ENCODE peak calls at places on chromosomes 11 and 22, in six cellular contexts. Z, B, G, F, W and P are unnamed samples.

GRCh38 chr22:38501797-38502672 is 4.1 kb downstream of the DDX17 start:
- DNase-seq in F (no peak), W (no peak), Z (no peak), B (no peak), G (no peak), P (no peak)

GRCh38 chr11:130679247-130679646 is 230.8 kb downstream of the ADAMTS15 start:
- DNase-seq in Z (no peak), G (no peak), W (no peak), B (no peak), F (no peak), P (no peak)

GRCh38 chr22:27252282-27253049 is 549.1 kb downstream of the MN1 start:
- DNase-seq in B (peak), F (peak), Z (no peak), G (peak), W (peak), P (peak)

GRCh38 chr11:87030458-87031054 is 7.2 kb upstream of the TMEM135 start:
- DNase-seq in F (peak), B (peak), G (no peak), W (no peak), Z (no peak), P (no peak)

GRCh38 chr11:27158763-27159679 is 118.4 kb downstream of the BBOX1 start:
- DNase-seq in G (peak), W (peak), F (peak), Z (peak), B (peak), P (peak)

GRCh38 chr11:1531961-1532586 is 40.0 kb downstream of the DUSP8 start:
- DNase-seq in G (peak), B (no peak), W (peak), F (peak), Z (no peak), P (peak)

GRCh38 chr22:16917144-16918003 is 90.6 kb downstream of the GAB4 start:
- DNase-seq in B (peak), F (peak), G (peak), W (peak), Z (peak), P (peak)

GRCh38 chr11:120871924-120872323 is 152.0 kb upstream of the TBCEL start:
- DNase-seq in W (no peak), B (no peak), Z (no peak), F (no peak), G (no peak), P (no peak)

GRCh38 chr11:62001450-62002178 is 34.2 kb upstream of the FTH1 start:
- DNase-seq in B (no peak), Z (no peak), G (no peak), W (no peak), F (peak), P (peak)

GRCh38 chr22:22400099-22400498 is 108.4 kb downstream of the ZNF280B start:
- DNase-seq in Z (no peak), W (no peak), F (no peak), G (no peak), B (no peak), P (no peak)

GRCh38 chr11:62573006-62573591 is 592 bp downstream of the EEF1G start:
- DNase-seq in F (peak), B (no peak), W (no peak), Z (no peak), G (peak), P (no peak)

GRCh38 chr22:48055827-48056226 is 1293.4 kb downstream of the TBC1D22A start:
- DNase-seq in B (no peak), W (no peak), F (no peak), Z (no peak), G (no peak), P (no peak)

GRCh38 chr11:108486331-108486730 is 11.9 kb downstream of the POGLUT3 start:
- DNase-seq in B (no peak), G (no peak), W (no peak), F (no peak), Z (no peak), P (no peak)

GRCh38 chr11:14234446-14234845 is 124.5 kb downstream of the RRAS2 start:
- DNase-seq in F (no peak), B (no peak), Z (no peak), W (no peak), G (no peak), P (no peak)

GRCh38 chr11:63847363-63847762 is 8.5 kb downstream of the MARK2 start:
- DNase-seq in Z (no peak), W (no peak), B (no peak), G (peak), F (no peak), P (no peak)

GRCh38 chr11:119590651-119591308 is 138.2 kb downstream of the NECTIN1 start:
- DNase-seq in W (no peak), B (no peak), Z (no peak), F (no peak), G (peak), P (no peak)

GRCh38 chr11:68327586-68328370 is 15.4 kb downstream of the LRP5 start:
- DNase-seq in Z (no peak), W (no peak), G (no peak), B (no peak), F (no peak), P (no peak)

GRCh38 chr22:37197451-37198289 is 9.6 kb upstream of the C1QTNF6 start:
- DNase-seq in W (peak), Z (no peak), B (peak), F (peak), G (peak), P (peak)

GRCh38 chr11:121191787-121192186 is 90.7 kb downstream of the TECTA start:
- DNase-seq in G (no peak), Z (no peak), F (no peak), B (no peak), W (no peak), P (no peak)

GRCh38 chr11:121650520-121651266 is 197.9 kb upstream of the SORL1-AS1 start:
- DNase-seq in G (no peak), B (no peak), F (no peak), W (no peak), Z (no peak), P (no peak)

GRCh38 chr11:119975561-119976152 is 162.3 kb downstream of the TRIM29 start:
- DNase-seq in B (no peak), F (no peak), W (no peak), G (no peak), Z (peak), P (no peak)

GRCh38 chr22:27680636-27681035 is 120.9 kb downstream of the MN1 start:
- DNase-seq in G (no peak), F (no peak), Z (no peak), B (no peak), W (no peak), P (no peak)

GRCh38 chr11:75208444-75208843 is 32.1 kb upstream of the TPBGL start:
- DNase-seq in G (no peak), Z (no peak), F (no peak), W (no peak), B (no peak), P (no peak)

GRCh38 chr11:75219869-75220268 is 20.7 kb upstream of the TPBGL start:
- DNase-seq in W (no peak), G (no peak), B (no peak), F (no peak), Z (no peak), P (no peak)

GRCh38 chr11:75214843-75215242 is 25.7 kb upstream of the TPBGL start:
- DNase-seq in F (no peak), W (no peak), B (no peak), Z (no peak), G (no peak), P (no peak)

GRCh38 chr11:75212463-75212862 is 28.1 kb upstream of the TPBGL start:
- DNase-seq in G (no peak), B (no peak), W (no peak), Z (peak), F (no peak), P (no peak)

DNA sequence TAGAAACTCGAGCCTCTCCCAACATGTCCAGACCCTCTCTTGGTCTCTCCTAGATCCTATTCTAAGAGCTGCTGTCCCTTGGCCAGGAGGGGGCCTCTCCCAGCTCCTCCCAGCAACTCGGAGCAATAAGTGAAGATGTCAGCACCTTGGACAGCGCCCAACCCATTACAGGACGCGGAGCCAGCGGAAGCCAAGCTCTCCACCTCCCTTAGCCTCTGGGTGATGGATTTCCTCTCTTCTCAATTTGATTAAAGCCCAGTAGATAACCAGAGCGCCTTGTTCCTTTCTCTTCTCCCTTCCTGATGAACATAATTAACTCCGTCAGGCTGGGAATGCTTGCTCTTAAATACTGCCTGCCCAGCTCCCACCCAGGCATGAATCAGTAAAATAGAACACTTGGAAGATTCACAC is 26.2 kb upstream of the TPBGL start:
- DNase-seq in G (peak), W (peak), Z (peak), B (peak), F (peak), P (peak)
- TF ChIP-seq CTCF in G (peak), W (no peak), Z (peak), B (peak), F (peak), P (peak)

DNA sequence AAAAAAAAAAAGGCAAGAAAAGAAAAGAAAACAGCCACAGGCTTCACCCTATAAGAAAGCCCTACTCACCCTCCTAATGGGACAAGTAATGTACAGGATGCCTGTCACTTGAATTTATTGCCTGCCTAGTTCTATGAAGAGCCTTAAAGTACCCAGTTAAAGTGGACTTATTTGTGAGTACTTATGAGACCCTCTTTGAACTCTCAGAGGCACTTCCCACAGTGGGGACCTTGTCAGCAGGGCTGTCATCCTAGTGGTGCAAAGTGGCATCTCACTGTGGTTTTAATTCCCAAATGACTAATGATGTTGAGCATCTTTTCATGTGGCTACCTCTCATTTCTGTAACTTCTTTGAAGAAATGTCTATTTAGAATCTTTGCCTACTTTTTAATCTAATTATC is 41.8 kb upstream of the BARX2 start:
- DNase-seq in B (no peak), W (no peak), F (no peak), G (no peak), Z (no peak), P (no peak)
- TF ChIP-seq CTCF in B (no peak), W (no peak), F (peak), G (no peak), Z (no peak), P (peak)

GRCh38 chr11:124329787-124330478 is 9.9 kb upstream of the OR8D2 start:
- DNase-seq in Z (no peak), W (no peak), B (peak), F (peak), G (no peak), P (peak)
- TF ChIP-seq CTCF in Z (no peak), W (no peak), B (peak), F (no peak), G (no peak), P (peak)

DNA sequence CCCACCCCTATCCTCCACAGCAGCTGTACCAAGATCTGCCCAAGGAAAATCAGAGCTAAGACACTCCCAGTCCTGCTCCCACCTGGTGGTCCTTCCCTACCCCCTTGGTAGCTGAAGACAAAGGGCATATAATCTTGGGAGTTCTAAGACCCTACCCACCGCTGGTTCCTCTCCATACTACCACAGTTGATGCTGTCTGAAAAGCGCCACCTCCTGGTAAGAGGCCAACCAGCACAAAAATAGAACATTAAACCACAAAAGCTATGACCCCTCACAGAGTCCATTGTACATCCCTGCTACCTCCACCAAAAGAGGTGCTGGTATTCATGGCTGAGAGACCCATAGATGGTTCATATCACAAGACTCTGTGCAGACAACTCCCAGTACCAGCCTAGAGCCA is 161.5 kb upstream of the ARHGAP42 start:
- DNase-seq in G (no peak), Z (peak), F (peak), B (no peak), W (no peak), P (no peak)
- TF ChIP-seq CTCF in G (no peak), Z (peak), F (peak), B (peak), W (no peak), P (no peak)

DNA sequence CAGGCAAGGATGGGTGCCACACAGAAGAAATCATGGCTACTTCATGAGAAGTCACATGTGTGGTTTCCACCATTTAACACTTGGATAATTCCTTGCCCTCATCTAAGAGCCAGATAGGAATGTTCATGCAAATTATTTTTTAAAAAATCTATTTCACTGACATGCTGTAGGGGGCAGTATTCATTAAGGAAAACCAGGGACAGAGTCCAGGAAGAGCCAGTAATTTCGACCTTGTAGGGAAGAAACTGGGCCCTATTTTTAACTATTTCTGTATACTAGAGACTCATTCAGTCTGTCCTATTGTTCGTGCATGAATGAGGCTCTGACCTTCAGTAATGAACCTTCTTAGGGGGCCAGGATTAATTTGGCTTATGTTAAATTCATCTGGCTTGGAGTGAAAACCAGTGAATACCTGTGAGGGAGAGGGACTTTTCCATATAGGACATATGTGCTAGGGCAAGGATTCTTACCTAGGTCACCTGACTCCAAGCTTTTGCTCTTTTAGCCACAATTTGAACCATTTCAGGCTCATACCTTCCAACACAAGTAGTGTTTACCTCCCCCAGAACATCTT is 192.7 kb downstream of the NAV2 start:
- DNase-seq in B (peak), F (peak), Z (no peak), G (peak), W (no peak), P (peak)
- TF ChIP-seq CTCF in B (peak), F (peak), Z (no peak), G (peak), W (peak), P (peak)

GRCh38 chr11:75033916-75034315 is 45.2 kb downstream of the NEU3 start:
- DNase-seq in Z (no peak), B (no peak), F (no peak), G (no peak), W (no peak), P (no peak)
- TF ChIP-seq CTCF in Z (no peak), B (no peak), F (no peak), G (no peak), W (no peak), P (no peak)